ENCODE peak calls at places on chromosomes 6 and 20, in five cellular contexts. E, V, O, K and G are unnamed samples.
A peak's percentile ranks its signal among the peaks of the same experiment; 100 is the strongest.

GRCh38 chr6:140364916-140365315 is 990.5 kb upstream of the CITED2 start:
- DNase-seq in K (no peak), E (no peak), V (no peak), O (no peak), G (no peak)

GRCh38 chr6:46772754-46773153 is 20.4 kb upstream of the MEP1A start:
- DNase-seq in V (no peak), O (no peak), K (no peak), E (peak; percentile 75), G (no peak)

GRCh38 chr6:152160346-152160745 is 352.9 kb downstream of the ESR1 start:
- DNase-seq in K (no peak), V (no peak), E (no peak), O (no peak), G (no peak)

GRCh38 chr6:39200498-39201020 is 28.7 kb downstream of the KCNK5 start:
- DNase-seq in V (no peak), K (no peak), O (no peak), E (no peak), G (peak; percentile 77)

GRCh38 chr6:100745419-100746041 is 135.6 kb downstream of the ASCC3 start:
- DNase-seq in V (no peak), E (no peak), O (no peak), K (no peak), G (no peak)

GRCh38 chr20:57594092-57594911 is 25.9 kb downstream of the ZBP1 start:
- DNase-seq in K (peak; percentile 12), O (peak; percentile 62), V (peak; percentile 46), E (no peak), G (peak; percentile 47)

GRCh38 chr6:20252311-20252710 is 40.0 kb upstream of the MBOAT1 start:
- DNase-seq in E (no peak), O (no peak), V (no peak), K (no peak), G (peak; percentile 19)

GRCh38 chr6:150463852-150464251 is 95.0 kb downstream of the IYD start:
- DNase-seq in E (no peak), O (no peak), K (no peak), V (no peak), G (no peak)

GRCh38 chr20:63979549-63980316 is at the start of gene SAMD10:
- DNase-seq in V (no peak), O (no peak), K (no peak), E (peak; percentile 69), G (peak; percentile 54)

GRCh38 chr20:1800777-1801176 is 94.4 kb upstream of the SIRPA start:
- DNase-seq in V (peak; percentile 56), K (no peak), E (no peak), O (no peak), G (no peak)

GRCh38 chr6:16504608-16505007 is 256.7 kb downstream of the ATXN1 start:
- DNase-seq in K (no peak), O (no peak), E (no peak), V (no peak), G (peak; percentile 47)

GRCh38 chr6:118724211-118724610 is 72.8 kb upstream of the CEP85L start:
- DNase-seq in E (no peak), K (no peak), V (no peak), O (no peak), G (no peak)

GRCh38 chr6:27049863-27050781 is 197.4 kb upstream of the PRSS16 start:
- DNase-seq in E (no peak), V (no peak), O (no peak), K (no peak), G (peak; percentile 5)

GRCh38 chr6:17519120-17519519 is 81.0 kb upstream of the FAM8A1 start:
- DNase-seq in K (no peak), E (no peak), O (no peak), V (no peak), G (no peak)

GRCh38 chr6:33375143-33375649 is 16.4 kb upstream of the KIFC1 start:
- DNase-seq in V (peak; percentile 25), K (no peak), O (no peak), E (peak; percentile 87), G (peak; percentile 92)

GRCh38 chr6:16398587-16398986 is 160.2 kb downstream of the GMPR start:
- DNase-seq in E (no peak), O (no peak), V (no peak), K (no peak), G (no peak)

GRCh38 chr20:38270869-38271608 is 10.5 kb upstream of the KIAA1755 start:
- DNase-seq in K (peak; percentile 26), O (no peak), V (peak; percentile 32), E (peak; percentile 92), G (no peak)

GRCh38 chr6:81002126-81002525 is 750.4 kb downstream of the TENT5A start:
- DNase-seq in E (no peak), K (no peak), V (no peak), O (no peak), G (no peak)